ENCODE peak calls at places on chromosomes 5 and 9, in ten cellular contexts. B, M, W, D, C, L, K, Y, H and I are unnamed samples.

GRCh38 chr5:152331718-152332117 is 73.4 kb downstream of the NMUR2 start:
- DNase-seq in B (no peak), M (no peak), W (no peak), D (no peak), C (no peak), L (no peak), K (no peak), Y (no peak), H (no peak), I (no peak)

GRCh38 chr5:134083517-134083916 is 31.0 kb upstream of the TCF7 start:
- DNase-seq in B (no peak), M (no peak), W (no peak), D (no peak), C (no peak), L (no peak), K (no peak), Y (no peak), H (no peak), I (no peak)

GRCh38 chr5:1568201-1568979 is 44.6 kb upstream of the LPCAT1 start:
- DNase-seq in B (no peak), M (no peak), W (no peak), D (no peak), C (no peak), L (peak), K (peak), Y (no peak), H (peak), I (peak)

GRCh38 chr5:73759771-73760170 is 133.8 kb downstream of the ARHGEF28 start:
- DNase-seq in B (no peak), M (no peak), W (no peak), D (no peak), C (no peak), L (no peak), K (no peak), Y (no peak), H (no peak), I (peak)

GRCh38 chr5:92552206-92553160 is 1028.5 kb downstream of the NR2F1-AS1 start:
- DNase-seq in B (no peak), M (no peak), W (no peak), D (no peak), C (no peak), L (no peak), K (peak), Y (peak), H (peak), I (no peak)

GRCh38 chr9:71628247-71628646 is 140.1 kb downstream of the CEMIP2 start:
- DNase-seq in B (no peak), M (no peak), W (no peak), D (no peak), C (no peak), L (no peak), K (no peak), Y (peak), H (peak), I (peak)

GRCh38 chr9:132536124-132536523 is 46.3 kb upstream of the BARHL1 start:
- DNase-seq in B (no peak), M (no peak), W (no peak), D (no peak), C (no peak), L (no peak), K (no peak), Y (no peak), H (no peak), I (no peak)

GRCh38 chr5:33894566-33894965 is 2.8 kb upstream of the ADAMTS12 start:
- DNase-seq in B (no peak), M (no peak), W (no peak), D (no peak), C (no peak), L (no peak), K (no peak), Y (no peak), H (peak), I (no peak)

GRCh38 chr5:37626266-37626665 is 213.6 kb downstream of the GDNF start:
- DNase-seq in B (no peak), M (no peak), W (no peak), D (no peak), C (no peak), L (no peak), K (no peak), Y (no peak), H (no peak), I (no peak)

GRCh38 chr5:3886521-3887461 is 291.2 kb downstream of the IRX1 start:
- DNase-seq in B (no peak), M (no peak), W (no peak), D (peak), C (no peak), L (no peak), K (no peak), Y (no peak), H (no peak), I (no peak)

GRCh38 chr9:27787941-27788340 is 214.7 kb upstream of the C9orf72 start:
- DNase-seq in B (no peak), M (no peak), W (no peak), D (no peak), C (no peak), L (no peak), K (peak), Y (no peak), H (peak), I (no peak)

GRCh38 chr5:133203317-133204305 is 151.8 kb downstream of the HSPA4 start:
- DNase-seq in B (no peak), M (no peak), W (no peak), D (no peak), C (no peak), L (no peak), K (no peak), Y (no peak), H (no peak), I (no peak)

GRCh38 chr5:83313431-83313830 is 158.1 kb upstream of the VCAN start:
- DNase-seq in B (no peak), M (no peak), W (no peak), D (no peak), C (no peak), L (no peak), K (peak), Y (no peak), H (peak), I (no peak)

GRCh38 chr9:103898550-103898949 is 195.6 kb upstream of the SMC2 start:
- DNase-seq in B (no peak), M (no peak), W (no peak), D (no peak), C (no peak), L (no peak), K (no peak), Y (no peak), H (no peak), I (no peak)

GRCh38 chr5:151700816-151701215 is 14.1 kb upstream of the SPARC start:
- DNase-seq in B (no peak), M (no peak), W (no peak), D (no peak), C (no peak), L (no peak), K (no peak), Y (no peak), H (no peak), I (no peak)

GRCh38 chr9:21974542-21975409 is 19.4 kb downstream of the CDKN2A start:
- DNase-seq in B (peak), M (no peak), W (no peak), D (peak), C (no peak), L (no peak), K (peak), Y (no peak), H (peak), I (no peak)

GRCh38 chr5:180799902-180800801 is 2.5 kb downstream of the MGAT1 start:
- DNase-seq in B (no peak), M (no peak), W (no peak), D (no peak), C (no peak), L (no peak), K (peak), Y (peak), H (peak), I (peak)

GRCh38 chr9:123401879-123402513 is 46.0 kb downstream of the CRB2 start:
- DNase-seq in B (peak), M (peak), W (no peak), D (peak), C (no peak), L (peak), K (peak), Y (peak), H (peak), I (peak)

GRCh38 chr9:128987800-128988199 is 40.3 kb downstream of the NUP188 start:
- DNase-seq in B (no peak), M (no peak), W (no peak), D (no peak), C (no peak), L (no peak), K (peak), Y (peak), H (peak), I (peak)

GRCh38 chr5:136198453-136198852 is 5.5 kb upstream of the SMIM32 start:
- DNase-seq in B (no peak), M (no peak), W (no peak), D (no peak), C (no peak), L (no peak), K (no peak), Y (no peak), H (no peak), I (no peak)

GRCh38 chr5:167587768-167588167 is 703.7 kb upstream of the WWC1 start:
- DNase-seq in B (peak), M (no peak), W (no peak), D (no peak), C (no peak), L (no peak), K (peak), Y (peak), H (peak), I (peak)

GRCh38 chr5:93162201-93162654 is 418.8 kb downstream of the NR2F1-AS1 start:
- DNase-seq in B (no peak), M (no peak), W (no peak), D (no peak), C (no peak), L (no peak), K (peak), Y (peak), H (peak), I (no peak)

GRCh38 chr9:126417684-126418083 is 91.1 kb downstream of the MVB12B start:
- DNase-seq in B (no peak), M (no peak), W (no peak), D (no peak), C (no peak), L (no peak), K (no peak), Y (no peak), H (no peak), I (no peak)

GRCh38 chr9:14441976-14442651 is 128.2 kb upstream of the NFIB start:
- DNase-seq in B (peak), M (no peak), W (no peak), D (no peak), C (no peak), L (no peak), K (peak), Y (peak), H (peak), I (peak)

GRCh38 chr5:107428303-107428761 is 242.4 kb downstream of the EFNA5 start:
- DNase-seq in B (no peak), M (no peak), W (no peak), D (no peak), C (no peak), L (no peak), K (peak), Y (no peak), H (peak), I (no peak)

GRCh38 chr9:1837453-1838084 is 177.6 kb upstream of the SMARCA2 start:
- DNase-seq in B (peak), M (peak), W (no peak), D (peak), C (no peak), L (no peak), K (peak), Y (peak), H (peak), I (peak)

GRCh38 chr5:112436139-112436538 is 17.1 kb upstream of the EPB41L4A start:
- DNase-seq in B (peak), M (no peak), W (no peak), D (no peak), C (no peak), L (no peak), K (no peak), Y (no peak), H (no peak), I (no peak)

GRCh38 chr5:67037171-67037570 is 159.4 kb downstream of the CD180 start:
- DNase-seq in B (no peak), M (no peak), W (no peak), D (no peak), C (no peak), L (no peak), K (no peak), Y (no peak), H (no peak), I (no peak)

GRCh38 chr5:157864067-157864466 is 5.1 kb upstream of the CLINT1 start:
- DNase-seq in B (no peak), M (no peak), W (no peak), D (no peak), C (no peak), L (no peak), K (no peak), Y (no peak), H (no peak), I (no peak)

GRCh38 chr5:150401376-150402201 is 11.1 kb downstream of the CD74 start:
- DNase-seq in B (no peak), M (no peak), W (no peak), D (no peak), C (no peak), L (no peak), K (no peak), Y (no peak), H (no peak), I (no peak)

GRCh38 chr5:157520911-157521703 is 54.5 kb downstream of the ADAM19 start:
- DNase-seq in B (no peak), M (no peak), W (no peak), D (no peak), C (no peak), L (no peak), K (peak), Y (peak), H (peak), I (no peak)